ENCODE peak calls at places on chromosome 11, in seven cellular contexts. G is GM23248, A is foreskin keratinocyte, M is stomach, L is osteoblast, P is hepatocyte, R is aorta. H is an unnamed sample.

GRCh38 chr11:78929906-78930220 is 355.2 kb upstream of the NARS2 start:
- DNase-seq in G (no peak), P (no peak), A (no peak), M (no peak), R (no peak), L (no peak), H (no peak)

GRCh38 chr11:112542479-112542878 is 281.8 kb upstream of the PLET1 start:
- DNase-seq in M (no peak), G (no peak), A (no peak), L (no peak), P (peak), R (no peak), H (no peak)

GRCh38 chr11:114262681-114263509 is 33.3 kb upstream of the NNMT start:
- DNase-seq in G (peak), M (no peak), R (no peak), L (peak), P (peak), A (no peak), H (peak)

GRCh38 chr11:46658259-46658658 is 40.9 kb downstream of the ATG13 start:
- DNase-seq in P (no peak), A (no peak), G (peak), M (no peak), L (peak), R (peak), H (no peak)

GRCh38 chr11:129167315-129167714 is 24.8 kb downstream of the ARHGAP32 start:
- DNase-seq in P (no peak), L (no peak), M (no peak), A (no peak), G (peak), R (no peak), H (no peak)

GRCh38 chr11:115670538-115671200 is 166.5 kb upstream of the CADM1 start:
- DNase-seq in A (no peak), R (no peak), G (no peak), L (no peak), P (no peak), M (no peak), H (no peak)

GRCh38 chr11:86101941-86102407 is 33.1 kb upstream of the PICALM start:
- DNase-seq in L (no peak), M (no peak), A (peak), P (no peak), G (peak), R (no peak), H (no peak)

GRCh38 chr11:89405629-89406028 is 85.5 kb downstream of the NOX4 start:
- DNase-seq in L (no peak), A (peak), G (peak), P (no peak), M (no peak), R (no peak), H (peak)

GRCh38 chr11:2883717-2884423 is 1.7 kb downstream of the CDKN1C start:
- DNase-seq in G (peak), M (no peak), L (no peak), R (peak), P (peak), A (no peak), H (no peak)

GRCh38 chr11:21411114-21411513 is 741.7 kb downstream of the NELL1 start:
- DNase-seq in R (no peak), L (no peak), P (no peak), G (no peak), M (no peak), A (peak), H (no peak)

GRCh38 chr11:64303109-64304031 is 2.0 kb upstream of the ESRRA start:
- DNase-seq in M (no peak), G (no peak), L (peak), A (no peak), P (peak), R (no peak), H (no peak)

GRCh38 chr11:67406969-67407699 is 3.3 kb downstream of the TBC1D10C start:
- DNase-seq in L (peak), A (no peak), G (peak), M (no peak), P (no peak), R (no peak), H (no peak)

GRCh38 chr11:131137046-131137445 is 220.8 kb upstream of the SNX19 start:
- DNase-seq in L (no peak), R (no peak), A (peak), P (no peak), M (no peak), G (no peak), H (no peak)

GRCh38 chr11:101867951-101868350 is 46.9 kb upstream of the CEP126 start:
- DNase-seq in M (no peak), A (no peak), L (peak), G (no peak), R (no peak), P (no peak), H (no peak)

GRCh38 chr11:72223615-72224586 is 666 bp upstream of the INPPL1 start:
- DNase-seq in M (peak), R (peak), G (peak), L (peak), P (peak), A (peak), H (no peak)

GRCh38 chr11:114075891-114076441 is 16.5 kb downstream of the ZBTB16 start:
- DNase-seq in M (no peak), A (peak), P (peak), L (peak), G (peak), R (peak), H (no peak)

GRCh38 chr11:121536116-121536515 is 83.3 kb upstream of the SORL1-AS1 start:
- DNase-seq in P (no peak), G (no peak), R (no peak), L (no peak), A (no peak), M (no peak), H (no peak)

GRCh38 chr11:62709262-62710000 is 2.0 kb downstream of the GNG3 start:
- DNase-seq in G (peak), M (peak), P (peak), R (peak), L (peak), A (peak), H (peak)

GRCh38 chr11:66012946-66013761 is 1.3 kb downstream of the CST6 start:
- DNase-seq in R (peak), G (no peak), A (no peak), M (no peak), P (no peak), L (peak), H (no peak)

GRCh38 chr11:20000393-20001134 is 159.7 kb downstream of the DBX1 start:
- DNase-seq in P (peak), M (no peak), A (no peak), R (no peak), G (no peak), L (no peak), H (no peak)

GRCh38 chr11:36041988-36042606 is 98.2 kb downstream of the LDLRAD3 start:
- DNase-seq in A (no peak), G (peak), P (no peak), L (no peak), M (no peak), R (no peak), H (no peak)

GRCh38 chr11:86513138-86513537 is 138.5 kb downstream of the CCDC81 start:
- DNase-seq in A (no peak), P (no peak), R (no peak), G (no peak), M (no peak), L (no peak), H (no peak)

GRCh38 chr11:11946878-11947277 is 61.5 kb downstream of the DKK3 start:
- DNase-seq in M (no peak), R (no peak), L (no peak), G (no peak), P (no peak), A (no peak), H (no peak)

GRCh38 chr11:79018371-79018849 is 422.4 kb downstream of the TENM4 start:
- DNase-seq in R (no peak), P (peak), M (no peak), G (peak), L (peak), A (peak), H (no peak)

GRCh38 chr11:7548659-7549283 is 35.0 kb downstream of the PPFIBP2 start:
- DNase-seq in A (no peak), L (no peak), P (peak), M (peak), R (no peak), G (no peak), H (no peak)

GRCh38 chr11:44754876-44755552 is 28.3 kb downstream of the TSPAN18 start:
- DNase-seq in A (no peak), M (no peak), P (no peak), L (no peak), R (no peak), G (no peak), H (no peak)

GRCh38 chr11:84465040-84465439 is 1162.1 kb downstream of the DLG2 start:
- DNase-seq in L (no peak), P (no peak), R (no peak), G (peak), M (no peak), A (no peak), H (no peak)

GRCh38 chr11:105577645-105578044 is 32.2 kb upstream of the GRIA4 start:
- DNase-seq in A (peak), L (no peak), P (no peak), M (no peak), R (no peak), G (no peak), H (peak)

GRCh38 chr11:15819679-15820286 is 536.6 kb downstream of the SOX6 start:
- DNase-seq in R (peak), L (peak), P (peak), A (peak), G (peak), M (peak), H (peak)

GRCh38 chr11:57015679-57016078 is 27.0 kb downstream of the OR5AK2 start:
- DNase-seq in P (no peak), M (no peak), L (no peak), R (no peak), A (no peak), G (no peak), H (no peak)

GRCh38 chr11:22753401-22753800 is 76.2 kb downstream of the SVIP start:
- DNase-seq in A (no peak), G (no peak), L (no peak), P (no peak), R (no peak), M (no peak), H (no peak)

GRCh38 chr11:23205156-23205871 is 345.0 kb upstream of the CCDC179 start:
- DNase-seq in R (no peak), M (no peak), A (peak), G (peak), L (peak), P (no peak), H (no peak)

GRCh38 chr11:116384876-116385275 is 387.9 kb downstream of the BUD13 start:
- DNase-seq in G (no peak), M (no peak), L (no peak), R (no peak), A (no peak), P (no peak), H (no peak)

GRCh38 chr11:1530686-1531256 is 41.3 kb downstream of the DUSP8 start:
- DNase-seq in P (no peak), A (no peak), M (no peak), G (no peak), R (no peak), L (no peak), H (no peak)

GRCh38 chr11:1533342-1533725 is 38.7 kb downstream of the DUSP8 start:
- DNase-seq in R (no peak), M (no peak), P (no peak), G (no peak), A (no peak), L (no peak), H (no peak)

GRCh38 chr11:1531418-1531817 is 40.7 kb downstream of the DUSP8 start:
- DNase-seq in R (no peak), A (peak), L (no peak), P (no peak), M (no peak), G (peak), H (peak)

GRCh38 chr11:1532606-1533341 is 39.3 kb downstream of the DUSP8 start:
- DNase-seq in G (peak), A (peak), R (no peak), P (no peak), M (no peak), L (peak), H (peak)

GRCh38 chr11:1531961-1532586 is 40.0 kb downstream of the DUSP8 start:
- DNase-seq in L (peak), R (peak), G (peak), M (no peak), P (no peak), A (peak), H (peak)
- H3K27ac ChIP-seq in L (no peak), R (peak), G (peak), M (peak), P (no peak), A (peak), H (peak)

DNA sequence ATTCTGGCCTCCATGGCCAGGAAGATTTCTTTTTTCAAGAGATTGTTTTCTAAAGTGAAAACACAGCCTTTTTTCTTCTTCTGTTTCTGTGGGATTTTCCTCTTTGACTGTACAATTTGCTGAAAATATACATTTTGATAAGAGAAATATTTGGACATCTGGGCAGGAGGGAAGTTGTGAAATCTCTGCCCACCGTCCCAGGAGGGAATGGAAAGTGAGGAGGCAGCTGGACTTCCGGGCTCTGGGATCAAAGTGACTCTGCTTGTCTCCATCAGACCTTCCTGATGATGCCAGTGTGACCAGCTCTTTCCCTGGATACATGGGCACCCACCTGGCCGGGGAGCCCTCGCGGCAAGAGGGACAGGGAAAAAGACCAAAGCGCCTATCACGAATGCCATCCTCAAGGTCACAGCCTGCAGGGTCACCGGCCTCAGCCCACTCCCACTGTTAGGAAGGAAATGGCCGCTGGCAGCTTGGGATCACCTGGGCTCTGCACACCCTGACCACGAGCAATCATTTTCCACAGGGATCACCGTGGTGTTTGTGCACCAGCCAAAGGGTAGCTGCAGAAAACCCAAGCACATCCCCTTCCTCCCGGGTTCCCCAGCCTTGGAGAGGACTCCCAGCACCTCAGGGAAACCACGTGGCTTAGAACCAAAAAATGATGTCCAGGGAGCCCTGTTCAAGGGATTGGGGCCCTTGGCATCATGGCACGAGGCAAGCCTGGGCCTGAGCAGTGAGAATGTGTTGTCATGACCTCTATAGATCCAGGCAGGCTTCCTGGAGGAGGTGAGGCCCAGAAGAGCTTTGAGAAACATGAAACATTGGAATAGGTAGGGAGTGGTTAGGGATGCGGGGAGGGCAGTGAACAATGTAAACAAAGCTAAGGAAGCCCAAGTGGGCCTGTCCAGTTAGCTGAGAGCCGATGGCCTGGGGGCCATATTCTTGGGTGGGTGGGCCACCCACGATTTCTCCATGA is 29.1 kb upstream of the CCND1 start:
- DNase-seq in L (no peak), R (no peak), P (no peak), G (no peak), A (no peak), M (no peak), H (no peak)
- H3K27ac ChIP-seq in L (no peak), R (no peak), P (no peak), G (no peak), A (no peak), M (no peak), H (no peak)

GRCh38 chr11:75241036-75241905 is 697 bp downstream of the TPBGL start:
- DNase-seq in R (peak), M (peak), P (peak), G (peak), L (peak), A (peak), H (peak)
- H3K27ac ChIP-seq in R (no peak), M (no peak), P (no peak), G (no peak), L (no peak), A (no peak), H (no peak)

DNA sequence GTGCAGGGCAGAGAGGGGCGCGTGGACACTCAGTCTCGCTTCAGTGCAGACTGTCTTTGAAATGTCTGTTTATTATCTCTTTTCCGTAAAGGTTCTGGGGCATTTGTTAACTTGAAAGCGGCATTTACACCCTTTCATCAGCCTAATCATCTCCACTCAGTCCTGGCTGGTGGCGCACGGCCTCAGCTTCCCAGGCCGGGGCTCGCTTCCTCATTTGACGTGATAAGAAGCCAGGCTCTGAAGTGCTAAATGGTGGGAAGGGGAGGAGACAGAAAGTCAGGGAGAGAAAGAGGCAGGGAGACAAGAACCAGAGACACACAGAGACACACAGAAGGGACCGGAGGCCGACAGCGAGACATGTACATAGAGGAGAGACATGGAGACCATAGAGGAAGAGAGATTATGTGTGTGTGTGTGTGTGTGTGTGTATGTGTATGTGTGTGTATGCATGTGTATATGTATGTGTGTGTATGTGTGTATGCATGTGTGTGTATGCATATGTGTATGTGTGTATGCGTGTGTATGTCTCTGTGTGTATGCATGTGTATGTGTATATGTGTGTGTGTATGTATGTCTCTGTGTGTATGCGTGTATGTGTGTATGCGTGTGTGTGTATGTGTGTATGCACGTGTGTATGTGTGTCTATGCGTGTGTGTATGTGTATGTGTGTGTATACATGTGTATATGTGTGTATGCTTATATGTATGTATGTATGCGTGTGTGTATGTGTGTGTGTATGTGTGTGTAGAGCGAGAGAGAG is 101.5 kb downstream of the ST3GAL4 start:
- DNase-seq in P (no peak), R (peak), M (no peak), G (no peak), A (no peak), L (no peak), H (no peak)
- H3K27ac ChIP-seq in P (no peak), R (no peak), M (no peak), G (no peak), A (no peak), L (no peak), H (no peak)

GRCh38 chr11:93100211-93100610 is 97.6 kb downstream of the SLC36A4 start:
- DNase-seq in M (no peak), G (peak), A (peak), L (peak), P (no peak), R (no peak), H (no peak)
- H3K27ac ChIP-seq in M (no peak), G (peak), A (no peak), L (peak), P (no peak), R (no peak), H (no peak)

DNA sequence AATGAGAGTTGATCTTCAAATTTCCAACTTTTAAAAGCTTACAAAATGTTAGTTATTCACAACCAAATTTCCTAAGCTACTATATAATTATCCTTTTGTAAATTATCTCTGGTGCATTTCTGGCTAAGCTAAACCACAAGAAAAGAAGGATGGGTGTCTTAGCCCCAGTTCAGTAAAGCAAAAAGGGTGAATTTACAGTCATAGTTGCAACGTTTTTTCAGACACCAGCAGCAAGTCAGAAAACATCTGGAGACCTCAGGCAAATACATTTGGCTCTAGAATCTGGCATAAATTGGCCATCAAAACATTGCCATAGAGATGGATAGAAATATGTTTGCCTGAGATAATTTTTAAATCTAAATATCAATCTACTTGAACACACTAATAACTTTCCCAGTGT is 257.0 kb downstream of the GUCY1A2 start:
- DNase-seq in M (no peak), L (no peak), A (no peak), P (no peak), R (no peak), G (no peak), H (no peak)
- H3K27ac ChIP-seq in M (no peak), L (no peak), A (no peak), P (no peak), R (no peak), G (no peak), H (no peak)

DNA sequence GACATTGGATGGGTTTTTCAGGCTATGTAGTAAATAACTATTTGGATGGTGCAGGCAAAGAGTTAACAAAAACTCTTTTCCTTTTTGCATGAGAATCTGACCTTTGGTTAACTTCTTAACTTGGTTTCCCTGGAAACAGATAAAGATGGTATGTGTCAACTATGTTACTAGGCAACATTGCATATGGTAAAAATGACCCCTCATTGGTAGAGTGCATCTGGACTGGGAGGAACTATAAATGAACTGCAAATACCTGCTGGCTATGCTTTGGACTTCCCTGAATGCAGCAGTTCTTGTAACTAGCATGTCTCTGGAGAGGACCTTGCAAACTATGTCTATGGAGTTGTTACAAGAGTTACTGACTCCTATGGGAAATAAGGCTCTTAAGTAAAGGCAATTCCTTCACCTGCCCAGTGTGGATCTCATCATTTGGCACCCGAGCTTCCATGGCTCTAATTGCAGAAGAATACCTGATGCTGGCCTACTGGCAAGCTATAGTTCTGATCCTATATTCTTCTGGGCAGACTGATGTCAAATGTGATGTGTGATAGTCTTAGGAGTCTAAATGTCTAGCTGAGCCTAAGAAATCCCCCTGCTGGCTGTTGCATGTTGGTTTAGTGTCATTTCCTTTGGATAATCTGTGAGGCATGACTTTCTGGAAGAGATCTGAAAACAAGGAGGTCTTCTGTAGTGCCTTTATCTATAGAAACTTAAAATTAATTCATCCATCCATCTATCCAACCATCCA is 126.7 kb upstream of the MTMR2 start:
- DNase-seq in P (peak), R (no peak), G (peak), L (no peak), M (no peak), A (no peak), H (no peak)
- H3K27ac ChIP-seq in P (peak), R (no peak), G (peak), L (peak), M (no peak), A (no peak), H (no peak)

H was measured in RWPE1.